ENCODE peak calls at places on chromosomes 2 and 18, in four cellular contexts. Y is K562, L is HepG2, R is GM12878. D is an unnamed sample. For H3K36me3, the result is how much of the 10 kb centered on the place peaks cover.

GRCh38 chr18:54148151-54148550 is 76.3 kb downstream of the MBD2 start:
- DNase-seq in Y (no peak), L (no peak), R (no peak), D (no peak)

GRCh38 chr2:55233658-55233940 is 1.1 kb downstream of the RPS27A start:
- DNase-seq in Y (no peak), L (no peak), R (no peak), D (no peak)

GRCh38 chr2:166134252-166135151 is 6.7 kb upstream of the SCN1A start:
- DNase-seq in Y (no peak), L (peak), R (no peak), D (no peak)

GRCh38 chr2:45964945-45965344 is 313.5 kb downstream of the PRKCE start:
- DNase-seq in Y (no peak), L (no peak), R (no peak), D (peak)

GRCh38 chr2:38128653-38129052 is 52.7 kb upstream of the CYP1B1 start:
- DNase-seq in Y (no peak), L (no peak), R (peak), D (no peak)

GRCh38 chr2:204129591-204130270 is 193.2 kb downstream of the ICOS start:
- DNase-seq in Y (no peak), L (no peak), R (no peak), D (no peak)

GRCh38 chr2:67453365-67453764 is 56.2 kb downstream of the ETAA1 start:
- DNase-seq in Y (no peak), L (no peak), R (no peak), D (no peak)

GRCh38 chr18:11654736-11655604 is 34.1 kb upstream of the GNAL start:
- DNase-seq in Y (peak), L (no peak), R (no peak), D (peak)

GRCh38 chr2:26978061-26978596 is 7.7 kb downstream of the MAPRE3 start:
- DNase-seq in Y (peak), L (no peak), R (no peak), D (peak)

GRCh38 chr2:30940805-30941204 is 133.6 kb upstream of the CAPN13 start:
- DNase-seq in Y (no peak), L (no peak), R (no peak), D (no peak)

GRCh38 chr2:65782996-65783650 is 350.7 kb upstream of the SPRED2 start:
- DNase-seq in Y (no peak), L (no peak), R (no peak), D (no peak)

GRCh38 chr2:234964631-234965461 is 13.0 kb downstream of the SH3BP4 start:
- DNase-seq in Y (no peak), L (no peak), R (no peak), D (no peak)

GRCh38 chr2:64017811-64018714 is 1.2 kb downstream of the VPS54 start:
- DNase-seq in Y (peak), L (no peak), R (no peak), D (peak)

GRCh38 chr2:239298126-239298804 is 102.6 kb downstream of the HDAC4 start:
- DNase-seq in Y (no peak), L (no peak), R (no peak), D (no peak)

GRCh38 chr2:99881901-99882591 is 260.3 kb downstream of the AFF3 start:
- DNase-seq in Y (no peak), L (no peak), R (no peak), D (peak)

GRCh38 chr2:242046184-242046826 is 176.8 kb downstream of the RTP5 start:
- DNase-seq in Y (no peak), L (no peak), R (no peak), D (no peak)

GRCh38 chr2:73998451-73998850 is 13.7 kb downstream of the TET3 start:
- DNase-seq in Y (no peak), L (no peak), R (no peak), D (no peak)

GRCh38 chr2:10779776-10780490 is 32.7 kb downstream of the PDIA6 start:
- DNase-seq in Y (no peak), L (no peak), R (no peak), D (no peak)

GRCh38 chr2:163773276-163773675 is 37.5 kb upstream of the FIGN start:
- DNase-seq in Y (no peak), L (no peak), R (no peak), D (no peak)

GRCh38 chr2:111226797-111227700 is 106.3 kb downstream of the BCL2L11 start:
- DNase-seq in Y (no peak), L (no peak), R (no peak), D (no peak)

GRCh38 chr2:113818382-113818951 is 62.0 kb upstream of the SLC35F5 start:
- DNase-seq in Y (peak), L (peak), R (no peak), D (peak)

GRCh38 chr2:125033871-125034270 is 1008.8 kb downstream of the CNTNAP5 start:
- DNase-seq in Y (no peak), L (no peak), R (no peak), D (no peak)

DNA sequence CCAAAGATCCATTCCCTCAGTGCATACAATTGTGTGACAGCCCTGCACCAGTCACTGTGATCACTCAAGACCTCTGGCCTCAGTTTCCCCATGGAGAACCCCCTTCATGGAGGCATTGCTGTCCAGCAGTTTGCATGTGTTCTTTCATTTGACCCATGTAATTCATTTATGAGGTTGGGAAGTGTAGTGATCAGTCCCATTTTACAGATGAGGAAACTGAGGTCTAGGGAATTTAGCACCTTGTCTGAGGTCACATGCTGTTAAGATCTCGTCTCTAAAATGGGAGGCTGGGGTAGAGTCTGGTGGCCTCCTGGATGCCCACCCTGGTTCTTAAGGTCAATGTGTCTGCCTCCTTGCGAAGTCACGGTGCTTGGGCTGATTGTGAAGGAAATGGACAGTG is 19.1 kb downstream of the LDLRAD4 start:
- DNase-seq in Y (no peak), L (no peak), R (no peak), D (no peak)
- TF ChIP-seq MYC in Y (no peak), L (no peak), R (no peak), D (no peak)

GRCh38 chr2:228545041-228545440 is 363.6 kb upstream of the SPHKAP start:
- DNase-seq in Y (no peak), L (no peak), R (no peak), D (no peak)

GRCh38 chr2:228542277-228542676 is 360.8 kb upstream of the SPHKAP start:
- DNase-seq in Y (no peak), L (no peak), R (no peak), D (no peak)

GRCh38 chr2:228540976-228541375 is 359.5 kb upstream of the SPHKAP start:
- DNase-seq in Y (no peak), L (no peak), R (no peak), D (no peak)

GRCh38 chr2:228541794-228542193 is 360.3 kb upstream of the SPHKAP start:
- DNase-seq in Y (no peak), L (no peak), R (no peak), D (no peak)

GRCh38 chr2:228543117-228543516 is 361.6 kb upstream of the SPHKAP start:
- DNase-seq in Y (no peak), L (no peak), R (no peak), D (no peak)
- H3K36me3 ChIP-seq in Y (under half), L (under half), R (under half), D (under half)

DNA sequence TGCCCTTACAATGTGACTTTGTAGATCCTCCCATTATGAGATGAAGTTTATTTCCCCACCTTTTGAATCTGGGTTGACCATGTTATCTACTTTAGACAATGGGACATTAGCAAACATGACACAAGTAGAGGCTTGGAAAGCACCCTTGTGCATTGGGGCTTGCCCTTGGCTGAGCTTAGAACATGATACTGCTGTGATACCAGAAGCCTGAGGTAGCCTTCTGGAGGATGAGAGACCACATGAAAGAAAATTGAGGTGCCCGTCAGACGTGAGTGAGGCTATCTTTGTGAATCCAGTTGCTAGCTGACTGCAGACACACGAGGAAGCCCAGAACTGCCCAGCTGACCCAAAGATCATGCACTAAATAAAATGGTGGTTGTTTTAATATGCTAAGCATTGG is 341.2 kb downstream of the CYP26B1 start:
- DNase-seq in Y (no peak), L (no peak), R (peak), D (no peak)
- TF ChIP-seq MYC in Y (no peak), L (no peak), R (no peak), D (no peak)

GRCh38 chr2:151438506-151438905 is 28.8 kb downstream of the RIF1 start:
- DNase-seq in Y (no peak), L (no peak), R (no peak), D (no peak)
- H3K36me3 ChIP-seq in Y (half or more), L (half or more), R (under half), D (under half)

D was measured in endothelial cell of umbilical vein.